ENCODE peak calls at places on chromosomes 11 and 22, in seven cellular contexts. Q is astrocyte; F is upper lobe of right lung; B is CD8-positive, alpha-beta T cell; T is CD8-positive, alpha-beta memory T cell; Y is thoracic aorta; N is MM.1S. I is an unnamed sample.

GRCh38 chr11:65546217-65546958 is 11.8 kb downstream of the LTBP3 start:
- DNase-seq in Q (no peak), F (peak; percentile 98), B (peak; percentile 100), T (peak; percentile 98), Y (no peak), N (peak; percentile 96), I (peak; percentile 96)

GRCh38 chr11:95469268-95469667 is 238.3 kb upstream of the SESN3 start:
- DNase-seq in Q (no peak), F (no peak), B (no peak), T (no peak), Y (no peak), N (no peak), I (no peak)

GRCh38 chr11:104653011-104653806 is 245.1 kb downstream of the CASP12 start:
- DNase-seq in Q (peak; percentile 75), F (no peak), B (no peak), T (peak; percentile 17), Y (no peak), N (peak; percentile 74), I (no peak)

GRCh38 chr11:62149986-62150886 is 26.4 kb downstream of the INCENP start:
- DNase-seq in Q (no peak), F (peak; percentile 51), B (no peak), T (no peak), Y (no peak), N (no peak), I (no peak)

GRCh38 chr11:86931059-86931964 is 23.9 kb downstream of the FZD4 start:
- DNase-seq in Q (no peak), F (no peak), B (no peak), T (no peak), Y (no peak), N (no peak), I (no peak)

GRCh38 chr11:131533164-131533563 is 162.7 kb downstream of the NTM start:
- DNase-seq in Q (no peak), F (no peak), B (no peak), T (no peak), Y (no peak), N (no peak), I (no peak)

GRCh38 chr11:115334932-115335788 is 169.1 kb downstream of the CADM1 start:
- DNase-seq in Q (peak; percentile 49), F (no peak), B (no peak), T (no peak), Y (no peak), N (peak; percentile 63), I (peak; percentile 0)

GRCh38 chr11:81644239-81644840 is 1089.3 kb downstream of the FAM181B start:
- DNase-seq in Q (peak; percentile 14), F (no peak), B (peak; percentile 7), T (peak; percentile 20), Y (no peak), N (peak; percentile 65), I (peak; percentile 43)

GRCh38 chr11:119445356-119445755 is 22.4 kb upstream of the THY1 start:
- DNase-seq in Q (no peak), F (no peak), B (no peak), T (no peak), Y (no peak), N (no peak), I (no peak)

GRCh38 chr22:49365191-49365837 is 462.4 kb downstream of the BRD1 start:
- DNase-seq in Q (no peak), F (peak; percentile 39), B (no peak), T (no peak), Y (no peak), N (no peak), I (no peak)

GRCh38 chr11:111981270-111981669 is 43.9 kb upstream of the DLAT start:
- DNase-seq in Q (no peak), F (no peak), B (no peak), T (no peak), Y (no peak), N (no peak), I (no peak)

GRCh38 chr22:30889268-30889995 is 79.1 kb downstream of the MORC2 start:
- DNase-seq in Q (no peak), F (peak; percentile 39), B (no peak), T (no peak), Y (no peak), N (no peak), I (no peak)

GRCh38 chr11:48170840-48171233 is 45.8 kb upstream of the OR4B1 start:
- DNase-seq in Q (peak; percentile 24), F (no peak), B (no peak), T (no peak), Y (no peak), N (no peak), I (peak; percentile 8)

GRCh38 chr22:37843746-37844089 is 416 bp downstream of the ANKRD54 start:
- DNase-seq in Q (no peak), F (no peak), B (peak; percentile 40), T (no peak), Y (no peak), N (peak; percentile 46), I (no peak)

GRCh38 chr11:46333129-46333947 is 13.9 kb upstream of the DGKZ start:
- DNase-seq in Q (no peak), F (no peak), B (peak; percentile 43), T (peak; percentile 12), Y (no peak), N (no peak), I (peak; percentile 57)

GRCh38 chr11:71446942-71447688 is 1.1 kb downstream of the DHCR7 start:
- DNase-seq in Q (peak; percentile 57), F (no peak), B (no peak), T (no peak), Y (no peak), N (no peak), I (no peak)

GRCh38 chr22:39244073-39244495 is 698 bp downstream of the PDGFB start:
- DNase-seq in Q (no peak), F (no peak), B (no peak), T (no peak), Y (no peak), N (peak; percentile 29), I (no peak)

GRCh38 chr22:37741312-37741795 is 44.5 kb downstream of the TRIOBP start:
- DNase-seq in Q (peak; percentile 89), F (peak; percentile 85), B (no peak), T (no peak), Y (no peak), N (no peak), I (no peak)

GRCh38 chr11:112780351-112781043 is 180.7 kb upstream of the NCAM1 start:
- DNase-seq in Q (peak; percentile 80), F (no peak), B (no peak), T (no peak), Y (no peak), N (no peak), I (no peak)

GRCh38 chr11:69716891-69717747 is 13.3 kb upstream of the FGF19 start:
- DNase-seq in Q (no peak), F (no peak), B (no peak), T (no peak), Y (no peak), N (no peak), I (no peak)

GRCh38 chr11:69711824-69712801 is 8.3 kb upstream of the FGF19 start:
- DNase-seq in Q (no peak), F (no peak), B (no peak), T (no peak), Y (no peak), N (no peak), I (peak; percentile 33)

GRCh38 chr11:69718147-69718546 is 14.3 kb upstream of the FGF19 start:
- DNase-seq in Q (no peak), F (no peak), B (no peak), T (no peak), Y (no peak), N (no peak), I (no peak)

GRCh38 chr11:69716099-69716498 is 12.3 kb upstream of the FGF19 start:
- DNase-seq in Q (no peak), F (no peak), B (no peak), T (no peak), Y (no peak), N (no peak), I (no peak)

GRCh38 chr11:69715446-69715845 is 11.6 kb upstream of the FGF19 start:
- DNase-seq in Q (no peak), F (no peak), B (no peak), T (no peak), Y (no peak), N (no peak), I (no peak)
- H3K4me1 ChIP-seq in Q (no peaks in the 10 kb centered on the region), F (no peaks in the 10 kb centered on the region), B (peaks cover 6% of the 10 kb centered on the region), T (peaks cover 10% of the 10 kb centered on the region), Y (no peaks in the 10 kb centered on the region), N (no peaks in the 10 kb centered on the region), I (peaks cover 13% of the 10 kb centered on the region)

GRCh38 chr11:58739725-58740430 is 8.1 kb upstream of the GLYAT start:
- DNase-seq in Q (peak; percentile 60), F (no peak), B (no peak), T (no peak), Y (no peak), N (peak; percentile 29), I (no peak)

GRCh38 chr11:58740447-58740846 is 8.7 kb upstream of the GLYAT start:
- DNase-seq in Q (no peak), F (peak; percentile 47), B (no peak), T (no peak), Y (no peak), N (no peak), I (no peak)

GRCh38 chr11:58742140-58742539 is 10.4 kb upstream of the GLYAT start:
- DNase-seq in Q (no peak), F (no peak), B (no peak), T (no peak), Y (no peak), N (peak; percentile 74), I (no peak)

GRCh38 chr11:58742981-58743880 is 11.5 kb upstream of the GLYAT start:
- DNase-seq in Q (no peak), F (no peak), B (no peak), T (no peak), Y (no peak), N (no peak), I (no peak)

GRCh38 chr11:58741127-58741526 is 9.4 kb upstream of the GLYAT start:
- DNase-seq in Q (no peak), F (no peak), B (no peak), T (no peak), Y (no peak), N (no peak), I (no peak)
- H3K9me3 ChIP-seq in Q (no peaks in the 10 kb centered on the region), F (no peaks in the 10 kb centered on the region), B (no peaks in the 10 kb centered on the region), T (no peaks in the 10 kb centered on the region), Y (no peaks in the 10 kb centered on the region), N (no peaks in the 10 kb centered on the region), I (no peaks in the 10 kb centered on the region)

DNA sequence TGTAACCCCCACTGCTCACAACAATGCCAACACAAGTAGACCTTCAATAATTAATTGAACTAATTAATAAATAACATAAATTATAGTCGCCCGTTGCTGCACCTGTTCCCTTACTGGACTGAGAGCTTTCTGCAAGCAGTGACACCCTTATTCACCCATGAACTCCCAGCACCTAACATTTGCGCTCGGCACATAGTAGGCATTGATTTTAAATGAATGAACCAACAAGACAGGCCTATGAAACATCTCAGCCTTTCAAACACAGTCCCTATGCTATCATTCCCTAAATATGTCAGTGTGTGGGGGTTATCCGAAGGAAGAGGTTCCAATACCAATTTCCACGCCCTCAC is 1.1 kb downstream of the THAP12 start:
- DNase-seq in Q (no peak), F (no peak), B (no peak), T (no peak), Y (no peak), N (no peak), I (no peak)
- H3K4me1 ChIP-seq in Q (peaks cover 17% of the 10 kb centered on the region), F (peaks cover 35% of the 10 kb centered on the region), B (peaks cover 38% of the 10 kb centered on the region), T (peaks cover 37% of the 10 kb centered on the region), Y (peaks cover 66% of the 10 kb centered on the region), N (peaks cover 37% of the 10 kb centered on the region), I (peaks cover 44% of the 10 kb centered on the region)

DNA sequence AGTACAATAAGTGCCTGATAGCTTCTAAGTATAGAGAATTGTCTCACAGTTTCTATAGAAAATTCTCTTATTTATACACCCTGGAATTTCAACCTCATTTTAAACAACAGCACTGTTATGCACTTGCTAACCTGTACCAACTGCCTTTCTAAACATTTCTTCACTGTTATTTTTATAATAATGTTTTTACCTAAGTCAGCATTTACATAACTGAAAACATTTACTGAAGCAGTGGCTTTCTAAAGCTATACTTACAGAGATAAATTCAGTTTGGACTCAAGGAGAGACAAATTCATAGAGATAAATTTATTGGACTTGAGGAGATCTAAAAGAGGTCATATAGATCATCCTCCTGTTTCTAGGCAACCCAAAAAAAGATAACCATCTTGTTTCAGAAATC is 686.6 kb upstream of the FAT3 start:
- DNase-seq in Q (no peak), F (no peak), B (no peak), T (no peak), Y (no peak), N (no peak), I (no peak)
- H3K9me3 ChIP-seq in Q (no peaks in the 10 kb centered on the region), F (no peaks in the 10 kb centered on the region), B (no peaks in the 10 kb centered on the region), T (no peaks in the 10 kb centered on the region), Y (no peaks in the 10 kb centered on the region), N (no peaks in the 10 kb centered on the region), I (no peaks in the 10 kb centered on the region)